ENCODE peak calls at places on chromosomes 3 and 15, in five cellular contexts. U is RWPE1, I is keratinocyte, A is AG10803, L is nephron progenitor cell. N is an unnamed sample.

GRCh38 chr15:92733934-92734521 is 78.5 kb upstream of the FAM174B start:
- DNase-seq in U (no peak), I (no peak), A (peak; percentile 25), L (peak; percentile 18), N (no peak)

GRCh38 chr15:42890161-42890913 is 30.2 kb downstream of the TTBK2 start:
- DNase-seq in U (peak; percentile 95), I (peak; percentile 81), A (peak; percentile 85), L (no peak), N (peak; percentile 60)

GRCh38 chr3:155560594-155560993 is 184.3 kb downstream of the PLCH1 start:
- DNase-seq in U (peak; percentile 52), I (peak; percentile 32), A (peak; percentile 13), L (no peak), N (peak; percentile 8)

GRCh38 chr3:66836363-66837152 is 161.5 kb upstream of the KBTBD8 start:
- DNase-seq in U (no peak), I (no peak), A (no peak), L (no peak), N (no peak)

GRCh38 chr3:177345049-177345972 is 148.0 kb upstream of the TBL1XR1 start:
- DNase-seq in U (peak; percentile 91), I (peak; percentile 91), A (peak; percentile 94), L (peak; percentile 12), N (peak; percentile 94)

GRCh38 chr15:101650145-101650544 is 2.0 kb downstream of the TM2D3 start:
- DNase-seq in U (no peak), I (no peak), A (no peak), L (no peak), N (no peak)

GRCh38 chr3:175731543-175731942 is 872.4 kb downstream of the NAALADL2 start:
- DNase-seq in U (no peak), I (no peak), A (no peak), L (no peak), N (no peak)

GRCh38 chr15:47203993-47204392 is 513.3 kb upstream of the SEMA6D start:
- DNase-seq in U (no peak), I (no peak), A (no peak), L (no peak), N (no peak)

GRCh38 chr3:141825216-141826011 is 51.0 kb upstream of the ATP1B3 start:
- DNase-seq in U (peak; percentile 30), I (no peak), A (no peak), L (no peak), N (peak; percentile 62)

GRCh38 chr3:23685484-23686258 is 120.1 kb upstream of the UBE2E1 start:
- DNase-seq in U (peak; percentile 91), I (peak; percentile 90), A (peak; percentile 98), L (no peak), N (peak; percentile 100)

GRCh38 chr3:58333206-58334012 is 717 bp downstream of the PXK start:
- DNase-seq in U (peak; percentile 17), I (no peak), A (peak; percentile 23), L (peak; percentile 52), N (peak; percentile 32)

GRCh38 chr3:111714305-111714704 is 119.2 kb upstream of the ZBED2 start:
- DNase-seq in U (no peak), I (no peak), A (peak; percentile 46), L (no peak), N (peak; percentile 42)

GRCh38 chr15:41558400-41559238 is at the start of gene TYRO3:
- DNase-seq in U (peak; percentile 75), I (no peak), A (peak; percentile 27), L (peak; percentile 81), N (peak; percentile 39)

GRCh38 chr3:129384594-129385323 is 43.7 kb downstream of the EFCAB12 start:
- DNase-seq in U (no peak), I (no peak), A (no peak), L (no peak), N (no peak)

GRCh38 chr3:117606860-117607259 is 897.3 kb downstream of the TUSC7 start:
- DNase-seq in U (no peak), I (no peak), A (no peak), L (no peak), N (no peak)

GRCh38 chr15:66878761-66879160 is 176.7 kb downstream of the SMAD6 start:
- DNase-seq in U (no peak), I (no peak), A (no peak), L (no peak), N (no peak)

GRCh38 chr3:159859424-159859823 is 129.2 kb upstream of the IL12A start:
- DNase-seq in U (no peak), I (no peak), A (peak; percentile 61), L (no peak), N (no peak)

GRCh38 chr15:78167227-78167888 is 18.2 kb downstream of the IDH3A start:
- DNase-seq in U (no peak), I (no peak), A (no peak), L (no peak), N (no peak)

GRCh38 chr15:25059698-25060471 is 105.1 kb downstream of the SNRPN start:
- DNase-seq in U (no peak), I (no peak), A (no peak), L (no peak), N (no peak)

GRCh38 chr3:72320911-72321385 is 527.3 kb downstream of the SHQ1 start:
- DNase-seq in U (no peak), I (no peak), A (no peak), L (no peak), N (no peak)

GRCh38 chr15:100020614-100021013 is 287.4 kb upstream of the LYSMD4 start:
- DNase-seq in U (no peak), I (no peak), A (no peak), L (no peak), N (no peak)

GRCh38 chr15:77597804-77598453 is 34.8 kb downstream of the LINGO1 start:
- DNase-seq in U (no peak), I (no peak), A (no peak), L (no peak), N (no peak)

GRCh38 chr3:97829198-97829597 is 7.4 kb downstream of the CRYBG3 start:
- DNase-seq in U (no peak), I (no peak), A (no peak), L (no peak), N (no peak)

GRCh38 chr15:52651868-52652267 is 27.3 kb downstream of the ATOSA start:
- DNase-seq in U (peak; percentile 88), I (no peak), A (peak; percentile 84), L (peak; percentile 36), N (peak; percentile 90)

GRCh38 chr15:31352283-31352880 is 25.7 kb downstream of the KLF13 start:
- DNase-seq in U (no peak), I (no peak), A (no peak), L (no peak), N (no peak)

GRCh38 chr15:81752149-81752942 is 293.5 kb downstream of the MEX3B start:
- DNase-seq in U (peak; percentile 56), I (peak; percentile 28), A (peak; percentile 57), L (no peak), N (peak; percentile 78)

GRCh38 chr3:23806322-23807160 is 786 bp downstream of the UBE2E1 start:
- DNase-seq in U (no peak), I (no peak), A (no peak), L (peak; percentile 60), N (no peak)

GRCh38 chr15:28989239-28989830 is 103.6 kb downstream of the APBA2 start:
- DNase-seq in U (no peak), I (no peak), A (no peak), L (no peak), N (no peak)

GRCh38 chr3:55333923-55334322 is 153.2 kb downstream of the WNT5A start:
- DNase-seq in U (no peak), I (no peak), A (peak; percentile 87), L (no peak), N (no peak)

GRCh38 chr3:133717424-133717823 is 28.8 kb upstream of the TF start:
- DNase-seq in U (no peak), I (no peak), A (no peak), L (no peak), N (no peak)

DNA sequence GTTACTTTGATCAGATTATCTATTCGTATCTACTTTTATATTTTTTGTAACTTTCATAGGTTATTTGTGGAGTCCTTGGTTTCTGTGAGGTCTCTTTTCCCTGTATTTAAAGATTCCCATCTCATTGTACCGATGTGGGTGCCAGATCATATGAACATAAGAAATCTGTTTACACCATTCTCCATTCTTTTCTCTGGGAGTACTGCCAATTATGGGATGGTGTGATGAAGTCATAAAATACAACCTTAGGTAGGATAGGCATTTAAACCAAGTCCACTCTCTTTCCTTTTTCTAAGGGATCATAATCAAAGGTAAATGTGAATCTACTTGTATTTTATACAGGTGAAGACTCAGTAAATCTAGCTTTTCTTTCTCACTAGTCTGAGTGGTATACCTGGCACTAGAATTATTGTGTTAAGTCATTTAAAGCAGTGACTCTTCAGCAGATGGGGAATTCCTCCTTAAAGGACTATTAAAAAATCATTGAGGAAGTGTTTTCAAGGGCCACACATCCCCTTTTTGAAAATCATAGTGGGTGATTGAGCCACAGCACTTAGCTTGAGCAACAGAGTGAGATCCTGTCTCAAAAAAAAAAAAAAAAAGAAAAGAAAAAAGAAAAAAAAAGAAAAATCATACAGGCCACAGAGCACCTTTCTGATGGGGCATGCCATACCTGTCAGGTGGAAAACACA is 12.3 kb upstream of the NFKBIZ start:
- DNase-seq in U (no peak), I (no peak), A (peak; percentile 61), L (no peak), N (peak; percentile 81)
- TF ChIP-seq CTCF in U (no peak), I (no peak), A (no peak), L (no peak), N (no peak)

GRCh38 chr15:89196241-89196640 is 25.1 kb downstream of the RLBP1 start:
- DNase-seq in U (no peak), I (no peak), A (no peak), L (no peak), N (no peak)
- TF ChIP-seq CTCF in U (no peak), I (no peak), A (no peak), L (no peak), N (no peak)

GRCh38 chr15:63277893-63278505 is 594 bp downstream of the APH1B start:
- DNase-seq in U (no peak), I (no peak), A (no peak), L (no peak), N (no peak)
- TF ChIP-seq CTCF in U (no peak), I (no peak), A (no peak), L (no peak), N (no peak)

DNA sequence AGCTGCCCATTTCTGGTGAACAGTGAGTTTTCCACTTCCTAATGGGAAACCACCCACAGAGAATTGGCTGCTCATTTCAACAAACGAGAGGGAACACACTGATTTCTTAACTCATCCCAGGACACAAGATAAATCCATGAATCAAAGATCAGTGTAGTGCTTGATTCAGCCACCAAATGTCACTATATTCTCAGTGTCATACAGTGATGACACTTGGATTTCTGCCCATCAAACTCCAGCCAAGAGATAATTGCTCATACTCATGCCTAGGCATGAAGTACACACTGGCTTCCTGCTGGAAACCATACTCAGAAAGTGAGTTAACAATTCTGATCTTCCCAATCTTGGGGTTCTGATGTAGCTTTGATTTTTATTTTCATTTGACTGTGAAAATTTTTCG is 35.4 kb upstream of the GRM7 start:
- DNase-seq in U (no peak), I (no peak), A (no peak), L (no peak), N (peak; percentile 5)
- TF ChIP-seq CTCF in U (no peak), I (peak; percentile 7), A (no peak), L (no peak), N (no peak)